ENCODE peak calls at places on chromosomes 7 and 10, in seven cellular contexts. Y is stimulated activated CD8-positive, alpha-beta memory T cell treated with anti-CD3 and anti-CD28 coated beads, Interleukin-15, amount 100 ng/mL, for 24 hours; O is frontal cortex; A is AG09319; P is RPMI7951; D is effector memory CD8-positive, alpha-beta T cell; C is adipocyte. E is an unnamed sample.

GRCh38 chr10:102656026-102656425 is 11.7 kb downstream of the TRIM8 start:
- DNase-seq in Y (no peak), O (no peak), A (no peak), P (no peak), D (no peak), C (no peak), E (no peak)

GRCh38 chr10:132133005-132133404 is 53.7 kb upstream of the DPYSL4 start:
- DNase-seq in Y (no peak), O (no peak), A (no peak), P (no peak), D (no peak), C (no peak), E (no peak)

GRCh38 chr10:130240409-130240808 is 104.2 kb downstream of the GLRX3 start:
- DNase-seq in Y (no peak), O (no peak), A (no peak), P (no peak), D (no peak), C (no peak), E (no peak)

GRCh38 chr10:580796-581195 is 108.7 kb downstream of the DIP2C start:
- DNase-seq in Y (no peak), O (no peak), A (peak), P (peak), D (no peak), C (peak), E (no peak)

GRCh38 chr10:95628786-95629185 is 27.7 kb downstream of the ALDH18A1 start:
- DNase-seq in Y (no peak), O (no peak), A (no peak), P (no peak), D (no peak), C (no peak), E (no peak)

GRCh38 chr10:74433993-74434392 is 283.0 kb downstream of the ADK start:
- DNase-seq in Y (no peak), O (no peak), A (no peak), P (no peak), D (no peak), C (peak), E (no peak)

GRCh38 chr7:77426052-77426404 is 9.9 kb upstream of the GSAP start:
- DNase-seq in Y (no peak), O (no peak), A (no peak), P (no peak), D (no peak), C (no peak), E (no peak)

GRCh38 chr7:68411742-68412141 is 1186.5 kb upstream of the AUTS2 start:
- DNase-seq in Y (no peak), O (no peak), A (no peak), P (no peak), D (no peak), C (no peak), E (no peak)

GRCh38 chr10:45154481-45154880 is 153.8 kb downstream of the ZNF22 start:
- DNase-seq in Y (no peak), O (no peak), A (no peak), P (no peak), D (no peak), C (no peak), E (no peak)

GRCh38 chr10:17671307-17671706 is 27.4 kb downstream of the STAM start:
- DNase-seq in Y (no peak), O (no peak), A (no peak), P (peak), D (no peak), C (no peak), E (no peak)

GRCh38 chr7:111992601-111993000 is 213.6 kb downstream of the DOCK4 start:
- DNase-seq in Y (no peak), O (no peak), A (no peak), P (no peak), D (no peak), C (peak), E (no peak)

GRCh38 chr7:934469-935320 is 19.8 kb downstream of the ADAP1 start:
- DNase-seq in Y (no peak), O (no peak), A (no peak), P (no peak), D (no peak), C (no peak), E (no peak)

GRCh38 chr10:101166430-101166829 is 35.3 kb downstream of the TLX1 start:
- DNase-seq in Y (no peak), O (no peak), A (no peak), P (no peak), D (no peak), C (no peak), E (no peak)

GRCh38 chr10:103736763-103737162 is 118.6 kb downstream of the SH3PXD2A start:
- DNase-seq in Y (no peak), O (no peak), A (no peak), P (peak), D (no peak), C (no peak), E (no peak)

E was measured in naive B cell.